ENCODE peak calls at places on chromosomes 13 and 19, in nine cellular contexts. M is myocyte; Z is NCI-H1092; T is progenitor cell of endocrine pancreas; W is iPS DF 19.7; Y is lower lobe of right lung; N is AG10803; C is naive B cell; E is stimulated activated CD4-positive, alpha-beta T cell treated with anti-CD3 and anti-CD28 coated beads, Interleukin-2, amount 100 ng/mL, for 48 hours. Q is an unnamed sample.

GRCh38 chr19:6023085-6023682 is 45.2 kb upstream of the RANBP3 start:
- DNase-seq in Y (peak; percentile 39), N (peak; percentile 59), C (no peak), T (no peak), E (no peak), W (no peak), Z (no peak), M (peak; percentile 82), Q (no peak)

GRCh38 chr19:4471400-4472173 is 510 bp upstream of the HDGFL2 start:
- DNase-seq in E (peak; percentile 93), Y (peak; percentile 98), N (peak; percentile 100), C (peak; percentile 97), Z (peak; percentile 100), W (peak; percentile 100), M (peak; percentile 100), T (peak; percentile 93), Q (peak; percentile 99)

GRCh38 chr19:2613507-2614295 is 88.8 kb downstream of the GNG7 start:
- DNase-seq in C (peak; percentile 66), M (peak; percentile 20), T (no peak), E (peak; percentile 61), N (peak; percentile 41), Y (peak; percentile 68), Z (no peak), W (no peak), Q (no peak)

GRCh38 chr19:49843265-49843664 is 7.7 kb upstream of the PTOV1 start:
- DNase-seq in E (no peak), W (no peak), N (no peak), T (no peak), Y (no peak), C (peak; percentile 76), Z (no peak), M (no peak), Q (no peak)

GRCh38 chr13:21557995-21558394 is 46.0 kb downstream of the MICU2 start:
- DNase-seq in Y (no peak), E (peak; percentile 3), T (no peak), N (peak; percentile 30), M (peak; percentile 41), W (no peak), C (no peak), Z (no peak), Q (peak; percentile 52)

GRCh38 chr19:7349961-7350711 is 1.4 kb downstream of the ARHGEF18 start:
- DNase-seq in W (no peak), M (no peak), T (no peak), E (no peak), Z (no peak), Y (no peak), C (peak; percentile 77), N (no peak), Q (no peak)

GRCh38 chr19:18062043-18062442 is 24.7 kb downstream of the IL12RB1 start:
- DNase-seq in Y (no peak), M (no peak), N (no peak), E (no peak), Z (peak; percentile 17), T (no peak), W (no peak), C (no peak), Q (no peak)

GRCh38 chr13:22161871-22162270 is 491.0 kb downstream of the FGF9 start:
- DNase-seq in N (no peak), M (no peak), T (no peak), C (peak; percentile 46), E (no peak), Z (no peak), Y (no peak), W (no peak), Q (no peak)

GRCh38 chr13:46934749-46935148 is 37.9 kb upstream of the HTR2A start:
- DNase-seq in W (no peak), T (no peak), N (no peak), Z (no peak), C (no peak), Y (no peak), M (no peak), E (no peak), Q (no peak)

GRCh38 chr13:94706854-94707399 is 5.4 kb downstream of the SOX21 start:
- DNase-seq in T (no peak), N (no peak), M (no peak), Z (peak; percentile 86), E (no peak), W (no peak), Y (no peak), C (no peak), Q (no peak)

GRCh38 chr13:95020298-95020987 is 280.8 kb downstream of the ABCC4 start:
- DNase-seq in M (peak; percentile 57), T (no peak), Z (no peak), Y (no peak), E (no peak), W (no peak), C (no peak), N (no peak), Q (no peak)

GRCh38 chr19:45815501-45816216 is 551 bp upstream of the RSPH6A start:
- DNase-seq in N (no peak), E (no peak), C (no peak), W (peak; percentile 64), M (no peak), Y (peak; percentile 46), Z (no peak), T (peak; percentile 53), Q (no peak)

GRCh38 chr19:511101-511841 is 4.0 kb downstream of the TPGS1 start:
- DNase-seq in C (peak; percentile 55), E (peak; percentile 56), Y (no peak), W (no peak), N (no peak), M (peak; percentile 46), T (no peak), Z (peak; percentile 91), Q (peak; percentile 11)

GRCh38 chr19:13986348-13986904 is 19.7 kb downstream of the RFX1 start:
- DNase-seq in N (peak; percentile 71), Y (peak; percentile 93), Z (peak; percentile 45), W (peak; percentile 68), E (peak; percentile 97), T (no peak), C (peak; percentile 98), M (no peak), Q (no peak)

GRCh38 chr19:51327066-51327985 is 14.6 kb downstream of the VSIG10L start:
- DNase-seq in Z (no peak), M (no peak), W (no peak), T (no peak), N (peak; percentile 32), C (peak; percentile 12), E (peak; percentile 47), Y (peak; percentile 73), Q (no peak)

GRCh38 chr13:21672811-21673591 is 2.1 kb downstream of the FGF9 start:
- DNase-seq in Y (no peak), W (no peak), M (no peak), Z (no peak), C (no peak), N (no peak), T (no peak), E (no peak), Q (no peak)

GRCh38 chr13:29049524-29049923 is 229.4 kb downstream of the MTUS2 start:
- DNase-seq in Z (no peak), E (no peak), Y (no peak), T (no peak), N (no peak), W (no peak), M (no peak), C (no peak), Q (no peak)

GRCh38 chr13:44165172-44165894 is 208.3 kb upstream of the SERP2 start:
- DNase-seq in C (no peak), Y (no peak), W (no peak), Z (no peak), T (no peak), M (no peak), E (no peak), N (no peak), Q (no peak)

GRCh38 chr19:51695088-51695487 is 2.0 kb downstream of the SPACA6 start:
- DNase-seq in C (no peak), M (no peak), N (no peak), Y (no peak), W (no peak), Z (no peak), T (no peak), E (no peak), Q (no peak)

Q was measured in NCI-H1694 treated with DMSO at 0.1 percent for 48 hours.